ENCODE peak calls at places on chromosomes 13 and 19, in six cellular contexts. R is ovary; A is heart right ventricle; L is pancreas; C is PC-3; I is effector memory CD4-positive, alpha-beta T cell. Y is an unnamed sample.

GRCh38 chr19:5436101-5436947 is 18.9 kb upstream of the ZNRF4 start:
- DNase-seq in R (peak; percentile 36), A (no peak), L (peak; percentile 42), C (peak; percentile 32), I (no peak), Y (peak; percentile 48)

GRCh38 chr19:5903502-5904301 is at the start of gene NDUFA11:
- DNase-seq in R (peak; percentile 98), A (peak; percentile 100), L (peak; percentile 99), C (peak; percentile 96), I (peak; percentile 96), Y (peak; percentile 99)

GRCh38 chr13:75135325-75135825 is 346.6 kb downstream of the TBC1D4 start:
- DNase-seq in R (no peak), A (no peak), L (no peak), C (peak; percentile 77), I (no peak), Y (no peak)

GRCh38 chr19:30052122-30053075 is 110.4 kb downstream of the URI1 start:
- DNase-seq in R (no peak), A (no peak), L (no peak), C (no peak), I (no peak), Y (no peak)

GRCh38 chr13:84649853-84650252 is 767.6 kb upstream of the SLITRK1 start:
- DNase-seq in R (no peak), A (peak; percentile 10), L (no peak), C (peak; percentile 59), I (no peak), Y (no peak)

GRCh38 chr13:30843548-30843947 is 62.5 kb upstream of the MEDAG start:
- DNase-seq in R (no peak), A (no peak), L (no peak), C (no peak), I (no peak), Y (no peak)

GRCh38 chr19:34171539-34171876 is 796 bp upstream of the LSM14A start:
- DNase-seq in R (no peak), A (no peak), L (no peak), C (peak; percentile 6), I (no peak), Y (no peak)

GRCh38 chr13:101970339-101970738 is 431.5 kb downstream of the FGF14 start:
- DNase-seq in R (no peak), A (no peak), L (no peak), C (no peak), I (no peak), Y (no peak)

GRCh38 chr19:52602931-52603330 is 32.8 kb downstream of the ZNF701 start:
- DNase-seq in R (no peak), A (no peak), L (no peak), C (peak; percentile 52), I (no peak), Y (no peak)

GRCh38 chr19:15519433-15519976 is 11.2 kb downstream of the CYP4F22 start:
- DNase-seq in R (no peak), A (no peak), L (no peak), C (no peak), I (no peak), Y (no peak)

GRCh38 chr13:51995677-51996551 is 15.3 kb downstream of the ATP7B start:
- DNase-seq in R (no peak), A (peak; percentile 23), L (peak; percentile 85), C (no peak), I (no peak), Y (peak; percentile 43)

DNA sequence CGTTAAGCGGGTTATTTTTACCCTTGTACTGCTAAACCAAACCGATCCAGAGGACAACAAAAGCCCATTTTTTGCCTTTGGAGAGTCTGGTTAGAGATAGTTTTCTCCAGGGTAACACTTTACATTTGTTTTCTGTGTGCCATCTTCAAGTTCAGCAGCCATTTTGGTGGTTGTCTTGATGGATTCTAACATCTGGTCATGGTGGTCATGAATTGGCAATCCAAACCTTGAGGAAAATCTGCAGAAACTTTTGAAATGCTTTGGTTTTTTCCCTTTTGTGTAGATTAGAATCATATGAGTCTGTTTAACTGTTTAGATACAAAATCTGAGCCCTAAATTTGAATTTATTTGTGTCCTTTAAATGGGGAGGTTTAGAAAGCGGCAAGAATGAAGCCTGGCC is 16.6 kb downstream of the HNRNPM start:
- DNase-seq in R (no peak), A (no peak), L (no peak), C (no peak), I (no peak), Y (no peak)
- H3K4me1 ChIP-seq in R (peaks cover 18% of the 10 kb centered on the region), A (peaks cover 68% of the 10 kb centered on the region), L (peaks cover 50% of the 10 kb centered on the region), C (peaks cover 43% of the 10 kb centered on the region), I (no peaks in the 10 kb centered on the region), Y (peaks cover 74% of the 10 kb centered on the region)

GRCh38 chr19:972281-972680 is 11.9 kb upstream of the WDR18 start:
- DNase-seq in R (no peak), A (no peak), L (no peak), C (no peak), I (no peak), Y (no peak)

GRCh38 chr19:973726-974563 is 10.2 kb upstream of the WDR18 start:
- DNase-seq in R (no peak), A (no peak), L (peak; percentile 67), C (no peak), I (no peak), Y (no peak)

GRCh38 chr19:971795-972194 is 12.3 kb upstream of the WDR18 start:
- DNase-seq in R (peak; percentile 29), A (no peak), L (no peak), C (no peak), I (no peak), Y (no peak)

GRCh38 chr19:974564-975257 is 9.4 kb upstream of the WDR18 start:
- DNase-seq in R (no peak), A (no peak), L (peak; percentile 72), C (no peak), I (no peak), Y (no peak)

GRCh38 chr19:970695-971094 is 13.4 kb upstream of the WDR18 start:
- DNase-seq in R (no peak), A (no peak), L (no peak), C (no peak), I (no peak), Y (no peak)
- H3K36me3 ChIP-seq in R (no peaks in the 10 kb centered on the region), A (peaks cover 58% of the 10 kb centered on the region), L (peaks cover 8% of the 10 kb centered on the region), C (peaks cover 7% of the 10 kb centered on the region), I (peaks cover 10% of the 10 kb centered on the region), Y (peaks cover 59% of the 10 kb centered on the region)

GRCh38 chr19:48703316-48703715 is 7.5 kb downstream of the FUT2 start:
- DNase-seq in R (no peak), A (no peak), L (no peak), C (no peak), I (no peak), Y (no peak)
- H3K4me1 ChIP-seq in R (no peaks in the 10 kb centered on the region), A (no peaks in the 10 kb centered on the region), L (no peaks in the 10 kb centered on the region), C (peaks cover 7% of the 10 kb centered on the region), I (no peaks in the 10 kb centered on the region), Y (no peaks in the 10 kb centered on the region)

GRCh38 chr13:32791545-32792172 is 205.4 kb downstream of the PDS5B start:
- DNase-seq in R (no peak), A (no peak), L (no peak), C (peak; percentile 59), I (no peak), Y (no peak)
- H3K36me3 ChIP-seq in R (no peaks in the 10 kb centered on the region), A (no peaks in the 10 kb centered on the region), L (no peaks in the 10 kb centered on the region), C (no peaks in the 10 kb centered on the region), I (no peaks in the 10 kb centered on the region), Y (no peaks in the 10 kb centered on the region)

Y was measured in heart left ventricle.